ENCODE peak calls at places on chromosomes 7 and 10, in ten cellular contexts. W, C, G, I, E, F, T, H, N and R are unnamed samples.
A peak's percentile ranks its signal among the peaks of the same experiment; 100 is the strongest.

GRCh38 chr7:22581099-22581498 is 81.1 kb upstream of the STEAP1B start:
- DNase-seq in W (no peak), C (no peak), G (no peak), I (no peak), E (no peak), F (no peak), T (no peak), H (no peak), N (peak; percentile 42), R (no peak)

GRCh38 chr7:131948434-131949053 is 392.1 kb upstream of the PODXL start:
- DNase-seq in W (no peak), C (no peak), G (peak; percentile 56), I (no peak), E (no peak), F (peak; percentile 63), T (no peak), H (no peak), N (no peak), R (no peak)

GRCh38 chr7:30549933-30550493 is 44.7 kb upstream of the GARS1 start:
- DNase-seq in W (no peak), C (no peak), G (peak; percentile 58), I (no peak), E (no peak), F (no peak), T (no peak), H (no peak), N (no peak), R (no peak)

GRCh38 chr7:23600251-23600650 is 3.1 kb downstream of the CCDC126 start:
- DNase-seq in W (no peak), C (no peak), G (no peak), I (no peak), E (no peak), F (no peak), T (no peak), H (no peak), N (no peak), R (no peak)

GRCh38 chr7:157702311-157703023 is 365.7 kb downstream of the DNAJB6 start:
- DNase-seq in W (no peak), C (no peak), G (peak; percentile 49), I (no peak), E (no peak), F (peak; percentile 57), T (no peak), H (no peak), N (no peak), R (no peak)

GRCh38 chr7:55250313-55250712 is 114.8 kb upstream of the LANCL2 start:
- DNase-seq in W (peak; percentile 68), C (no peak), G (peak; percentile 46), I (peak; percentile 21), E (no peak), F (no peak), T (no peak), H (peak; percentile 72), N (no peak), R (no peak)

GRCh38 chr10:11866199-11866925 is 43.2 kb downstream of the PROSER2 start:
- DNase-seq in W (no peak), C (no peak), G (no peak), I (no peak), E (no peak), F (no peak), T (no peak), H (no peak), N (no peak), R (no peak)

GRCh38 chr10:49365675-49366415 is 30.0 kb downstream of the DRGX start:
- DNase-seq in W (peak; percentile 40), C (no peak), G (no peak), I (no peak), E (no peak), F (peak; percentile 81), T (no peak), H (no peak), N (no peak), R (no peak)

GRCh38 chr7:37205451-37205850 is 243.2 kb downstream of the ELMO1 start:
- DNase-seq in W (no peak), C (no peak), G (no peak), I (no peak), E (no peak), F (no peak), T (no peak), H (no peak), N (no peak), R (no peak)

GRCh38 chr7:37198188-37198905 is 250.3 kb downstream of the ELMO1 start:
- DNase-seq in W (no peak), C (no peak), G (no peak), I (no peak), E (no peak), F (no peak), T (no peak), H (peak; percentile 33), N (no peak), R (no peak)

GRCh38 chr7:37198906-37199485 is 249.7 kb downstream of the ELMO1 start:
- DNase-seq in W (peak; percentile 78), C (no peak), G (peak; percentile 82), I (peak; percentile 87), E (peak; percentile 67), F (peak; percentile 90), T (peak; percentile 23), H (peak; percentile 92), N (peak; percentile 71), R (peak; percentile 46)

GRCh38 chr7:37201003-37201875 is 247.4 kb downstream of the ELMO1 start:
- DNase-seq in W (peak; percentile 81), C (no peak), G (peak; percentile 77), I (peak; percentile 91), E (peak; percentile 9), F (peak; percentile 92), T (peak; percentile 31), H (peak; percentile 89), N (peak; percentile 78), R (no peak)

DNA sequence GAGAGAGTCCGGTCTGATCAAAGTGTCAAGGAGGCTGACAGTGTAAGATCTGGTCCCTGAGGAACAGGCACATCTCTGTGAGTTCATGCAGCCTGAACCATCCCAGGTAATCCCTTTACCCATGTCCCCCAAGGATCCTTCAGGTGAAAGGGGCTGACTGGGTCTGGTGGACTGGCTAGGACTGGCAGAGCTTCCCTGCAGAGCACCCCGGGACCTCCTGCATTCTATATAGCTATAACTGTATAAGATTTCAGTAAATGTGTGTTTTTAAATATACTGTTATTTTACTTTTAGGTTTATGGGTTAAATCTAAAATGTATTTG is 246.8 kb downstream of the ELMO1 start:
- DNase-seq in W (no peak), C (no peak), G (no peak), I (no peak), E (no peak), F (no peak), T (no peak), H (no peak), N (no peak), R (no peak)
- TF ChIP-seq CTCF in W (no peak), C (no peak), G (no peak), I (no peak), E (peak; percentile 6), F (peak; percentile 7), T (no peak), H (no peak), N (no peak), R (no peak)

GRCh38 chr7:66348531-66348930 is 143.4 kb downstream of the TPST1 start:
- DNase-seq in W (no peak), C (no peak), G (no peak), I (peak; percentile 54), E (no peak), F (no peak), T (no peak), H (no peak), N (peak; percentile 32), R (no peak)

GRCh38 chr7:66353547-66353946 is 148.4 kb downstream of the TPST1 start:
- DNase-seq in W (no peak), C (no peak), G (no peak), I (peak; percentile 92), E (no peak), F (no peak), T (peak; percentile 94), H (no peak), N (no peak), R (no peak)

GRCh38 chr7:66355762-66356161 is 150.6 kb downstream of the TPST1 start:
- DNase-seq in W (no peak), C (no peak), G (no peak), I (peak; percentile 27), E (no peak), F (no peak), T (no peak), H (no peak), N (no peak), R (no peak)

GRCh38 chr7:66348959-66349358 is 143.8 kb downstream of the TPST1 start:
- DNase-seq in W (no peak), C (no peak), G (no peak), I (no peak), E (no peak), F (no peak), T (no peak), H (no peak), N (no peak), R (no peak)

DNA sequence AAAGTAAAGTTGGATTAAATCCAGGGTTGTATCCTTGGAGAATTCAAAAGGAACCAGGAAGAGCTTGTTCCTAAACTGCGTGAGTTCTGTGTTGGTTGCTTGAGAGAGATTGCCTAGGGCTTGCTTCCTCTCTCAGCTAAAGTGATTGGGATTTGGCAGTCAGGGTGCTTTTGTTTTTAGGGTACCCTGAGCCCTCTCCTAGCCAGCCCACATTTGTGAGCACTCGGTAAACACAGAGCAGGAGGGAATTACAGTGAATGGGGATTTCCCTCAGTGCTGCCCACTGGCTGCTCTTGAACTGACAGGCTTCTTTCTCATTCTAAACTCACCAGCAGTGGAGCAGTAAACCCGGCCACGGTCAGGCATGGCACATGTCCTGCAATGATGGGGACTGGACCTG is 146.9 kb downstream of the TPST1 start:
- DNase-seq in W (no peak), C (no peak), G (no peak), I (peak; percentile 26), E (no peak), F (no peak), T (no peak), H (no peak), N (peak; percentile 20), R (no peak)
- TF ChIP-seq CTCF in W (no peak), C (no peak), G (peak; percentile 5), I (no peak), E (no peak), F (peak; percentile 27), T (no peak), H (no peak), N (peak; percentile 28), R (no peak)

GRCh38 chr7:26549281-26549943 is 257.8 kb downstream of the SNX10 start:
- DNase-seq in W (no peak), C (no peak), G (no peak), I (no peak), E (no peak), F (no peak), T (no peak), H (peak; percentile 55), N (no peak), R (no peak)
- TF ChIP-seq CTCF in W (no peak), C (no peak), G (no peak), I (no peak), E (no peak), F (no peak), T (no peak), H (no peak), N (no peak), R (no peak)

GRCh38 chr10:75967491-75967890 is 536.1 kb downstream of the LRMDA start:
- DNase-seq in W (no peak), C (no peak), G (no peak), I (no peak), E (no peak), F (no peak), T (no peak), H (no peak), N (no peak), R (no peak)

GRCh38 chr10:75971402-75972211 is 540.2 kb downstream of the LRMDA start:
- DNase-seq in W (no peak), C (no peak), G (no peak), I (peak; percentile 64), E (no peak), F (no peak), T (peak; percentile 29), H (no peak), N (peak; percentile 88), R (no peak)

GRCh38 chr10:75974080-75974479 is 542.7 kb downstream of the LRMDA start:
- DNase-seq in W (no peak), C (no peak), G (no peak), I (no peak), E (no peak), F (no peak), T (no peak), H (no peak), N (no peak), R (no peak)

GRCh38 chr10:75972494-75973276 is 541.3 kb downstream of the LRMDA start:
- DNase-seq in W (no peak), C (no peak), G (peak; percentile 16), I (peak; percentile 87), E (no peak), F (no peak), T (no peak), H (peak; percentile 14), N (peak; percentile 66), R (no peak)

GRCh38 chr10:75969031-75969430 is 537.6 kb downstream of the LRMDA start:
- DNase-seq in W (no peak), C (no peak), G (no peak), I (no peak), E (no peak), F (no peak), T (no peak), H (no peak), N (no peak), R (no peak)
- TF ChIP-seq CTCF in W (no peak), C (no peak), G (no peak), I (no peak), E (no peak), F (no peak), T (no peak), H (no peak), N (no peak), R (no peak)